ENCODE peak calls at places on chromosomes 2 and 18, in four cellular contexts. K is activated CD4-positive, CD25-positive, alpha-beta regulatory T cell treated with anti-CD3 and anti-CD28 coated beads, Interleukin-2, amount 50 U/mL, for 72 hours; D is naive thymus-derived CD8-positive, alpha-beta T cell; U is SJCRH30. B is an unnamed sample.

GRCh38 chr18:50055474-50055873 is 139.5 kb downstream of the MYO5B start:
- DNase-seq in K (no peak), D (no peak), U (no peak), B (no peak)

GRCh38 chr2:215421859-215422461 is 13.9 kb downstream of the FN1 start:
- DNase-seq in K (no peak), D (no peak), U (no peak), B (no peak)

GRCh38 chr2:31255911-31256571 is 22.1 kb downstream of the EHD3 start:
- DNase-seq in K (no peak), D (no peak), U (no peak), B (no peak)

GRCh38 chr18:42181474-42181873 is 226.4 kb downstream of the PIK3C3 start:
- DNase-seq in K (no peak), D (no peak), U (no peak), B (no peak)

GRCh38 chr2:24237313-24237712 is 62.5 kb downstream of the FAM228A start:
- DNase-seq in K (no peak), D (no peak), U (no peak), B (no peak)

GRCh38 chr2:8346706-8347430 is 335.0 kb upstream of the ID2 start:
- DNase-seq in K (no peak), D (no peak), U (no peak), B (no peak)

GRCh38 chr2:100793220-100793619 is 26.7 kb upstream of the NPAS2 start:
- DNase-seq in K (no peak), D (no peak), U (no peak), B (no peak)

GRCh38 chr18:2948038-2948437 is 64.9 kb downstream of the LPIN2 start:
- DNase-seq in K (no peak), D (no peak), U (no peak), B (no peak)

GRCh38 chr2:84959045-84959493 is 11.9 kb upstream of the KCMF1 start:
- DNase-seq in K (no peak), D (no peak), U (no peak), B (no peak)

GRCh38 chr2:233262562-233262961 is 11.1 kb downstream of the ATG16L1 start:
- DNase-seq in K (no peak), D (no peak), U (no peak), B (no peak)

GRCh38 chr2:200403794-200404193 is 97.3 kb downstream of the SPATS2L start:
- DNase-seq in K (no peak), D (no peak), U (no peak), B (no peak)

GRCh38 chr2:189783451-189783926 is 650 bp downstream of the ORMDL1 start:
- DNase-seq in K (no peak), D (no peak), U (peak), B (no peak)

GRCh38 chr18:26909599-26910290 is 44.2 kb upstream of the AQP4 start:
- DNase-seq in K (no peak), D (no peak), U (no peak), B (no peak)

GRCh38 chr2:232239956-232240681 is 138.4 kb upstream of the ALPP start:
- DNase-seq in K (no peak), D (no peak), U (no peak), B (no peak)

GRCh38 chr2:207122914-207123744 is 42.6 kb downstream of the KLF7 start:
- DNase-seq in K (peak), D (no peak), U (no peak), B (no peak)

GRCh38 chr18:76451475-76452331 is 43.3 kb downstream of the ZNF516 start:
- DNase-seq in K (no peak), D (peak), U (peak), B (no peak)

GRCh38 chr2:111522231-111522768 is 361.7 kb downstream of the ANAPC1 start:
- DNase-seq in K (no peak), D (no peak), U (no peak), B (no peak)

GRCh38 chr2:231708773-231709635 is 679 bp downstream of the PTMA start:
- DNase-seq in K (peak), D (peak), U (peak), B (peak)

GRCh38 chr2:18516112-18516511 is 44.3 kb downstream of the RDH14 start:
- DNase-seq in K (no peak), D (no peak), U (no peak), B (no peak)

GRCh38 chr2:12381543-12382323 is 335.0 kb upstream of the TRIB2 start:
- DNase-seq in K (no peak), D (no peak), U (no peak), B (no peak)

GRCh38 chr2:29799628-29800027 is 121.8 kb downstream of the ALK start:
- DNase-seq in K (no peak), D (no peak), U (no peak), B (no peak)

GRCh38 chr2:64650722-64651338 is 2.9 kb downstream of the SERTAD2 start:
- DNase-seq in K (no peak), D (no peak), U (no peak), B (no peak)

GRCh38 chr2:72143441-72144356 is 4.0 kb downstream of the CYP26B1 start:
- DNase-seq in K (peak), D (no peak), U (no peak), B (peak)

GRCh38 chr18:35513181-35513932 is 15.6 kb upstream of the INO80C start:
- DNase-seq in K (no peak), D (no peak), U (peak), B (no peak)

GRCh38 chr2:224221455-224221913 is 180.4 kb downstream of the FAM124B start:
- DNase-seq in K (no peak), D (no peak), U (no peak), B (no peak)

GRCh38 chr2:84297155-84297554 is 161.9 kb downstream of the SUCLG1 start:
- DNase-seq in K (no peak), D (no peak), U (no peak), B (no peak)

GRCh38 chr2:201084863-201085262 is 13.1 kb downstream of the NDUFB3 start:
- DNase-seq in K (no peak), D (no peak), U (no peak), B (no peak)

GRCh38 chr2:159604159-159604558 is 12.2 kb downstream of the BAZ2B start:
- DNase-seq in K (no peak), D (no peak), U (no peak), B (no peak)

GRCh38 chr2:12106440-12107080 is 360.1 kb downstream of the LPIN1 start:
- DNase-seq in K (no peak), D (no peak), U (peak), B (no peak)

GRCh38 chr18:52636536-52636935 is 296.5 kb downstream of the DCC start:
- DNase-seq in K (no peak), D (no peak), U (peak), B (no peak)

GRCh38 chr2:20599001-20599600 is 51.8 kb downstream of the HS1BP3 start:
- DNase-seq in K (no peak), D (no peak), U (no peak), B (no peak)

GRCh38 chr18:24234850-24235418 is 96.1 kb downstream of the CABYR start:
- DNase-seq in K (no peak), D (no peak), U (no peak), B (no peak)

GRCh38 chr2:198957183-198957582 is 500.6 kb downstream of the SATB2 start:
- DNase-seq in K (no peak), D (no peak), U (no peak), B (no peak)

GRCh38 chr2:152054593-152054992 is 44.3 kb downstream of the CACNB4 start:
- DNase-seq in K (no peak), D (no peak), U (no peak), B (no peak)

GRCh38 chr2:181892795-181893435 is 1.4 kb downstream of the ITPRID2 start:
- DNase-seq in K (no peak), D (no peak), U (no peak), B (no peak)

GRCh38 chr2:3483227-3483985 is 35.9 kb downstream of the ADI1 start:
- DNase-seq in K (peak), D (peak), U (no peak), B (no peak)

B was measured in natural killer cell treated with Interleukin-12 subunit alpha and Interleukin-12 subunit beta and Interleukin-15 and Interleukin-18, amount 100 ng/mL, for 72 hours.